ENCODE peak calls at places on chromosomes 12 and 14, in seven cellular contexts. One of them, this sample, is unnamed.

GRCh38 chr12:117968826-117969659 is at the start of gene KSR2:
- DNase-seq in H7: peak; percentile 97
- DNase-seq in sigmoid colon: peak; percentile 43
- DNase-seq in neural progenitor cell: peak; percentile 94
- DNase-seq in cardiac muscle cell: peak; percentile 15
- DNase-seq in skeletal muscle cell: no peak
- DNase-seq in A673: peak; percentile 63
- DNase-seq in this sample: peak; percentile 21

GRCh38 chr14:63893701-63894458 is 41.1 kb downstream of the SYNE2 start:
- DNase-seq in cardiac muscle cell: peak; percentile 98
- DNase-seq in A673: no peak
- DNase-seq in sigmoid colon: peak; percentile 86
- DNase-seq in skeletal muscle cell: peak; percentile 93
- DNase-seq in H7: no peak
- DNase-seq in neural progenitor cell: peak; percentile 34
- DNase-seq in this sample: peak; percentile 90

GRCh38 chr12:55073043-55074022 is 52.9 kb upstream of the OR9K2 start:
- DNase-seq in cardiac muscle cell: peak; percentile 82
- DNase-seq in skeletal muscle cell: peak; percentile 10
- DNase-seq in neural progenitor cell: peak; percentile 88
- DNase-seq in H7: peak; percentile 53
- DNase-seq in A673: peak; percentile 79
- DNase-seq in sigmoid colon: peak; percentile 79
- DNase-seq in this sample: peak; percentile 69

GRCh38 chr12:104515899-104516298 is 59.2 kb downstream of the CHST11 start:
- DNase-seq in skeletal muscle cell: no peak
- DNase-seq in sigmoid colon: no peak
- DNase-seq in H7: no peak
- DNase-seq in A673: no peak
- DNase-seq in neural progenitor cell: no peak
- DNase-seq in cardiac muscle cell: no peak
- DNase-seq in this sample: no peak

GRCh38 chr14:102540310-102541028 is 30.9 kb upstream of the ANKRD9 start:
- DNase-seq in A673: peak; percentile 91
- DNase-seq in neural progenitor cell: peak; percentile 23
- DNase-seq in H7: peak; percentile 67
- DNase-seq in skeletal muscle cell: peak; percentile 41
- DNase-seq in cardiac muscle cell: peak; percentile 91
- DNase-seq in sigmoid colon: no peak
- DNase-seq in this sample: no peak

GRCh38 chr12:14770495-14771313 is 32.6 kb downstream of the WBP11 start:
- DNase-seq in cardiac muscle cell: peak; percentile 95
- DNase-seq in A673: peak; percentile 95
- DNase-seq in neural progenitor cell: peak; percentile 90
- DNase-seq in skeletal muscle cell: peak; percentile 76
- DNase-seq in H7: peak; percentile 75
- DNase-seq in sigmoid colon: peak; percentile 97
- DNase-seq in this sample: peak; percentile 90

GRCh38 chr12:116288735-116289134 is 11.2 kb upstream of the MED13L start:
- DNase-seq in H7: no peak
- DNase-seq in skeletal muscle cell: no peak
- DNase-seq in cardiac muscle cell: no peak
- DNase-seq in neural progenitor cell: no peak
- DNase-seq in sigmoid colon: no peak
- DNase-seq in A673: no peak
- DNase-seq in this sample: no peak

GRCh38 chr12:60977966-60978365 is 1282.2 kb upstream of the USP15 start:
- DNase-seq in skeletal muscle cell: no peak
- DNase-seq in cardiac muscle cell: no peak
- DNase-seq in A673: peak; percentile 3
- DNase-seq in H7: no peak
- DNase-seq in sigmoid colon: no peak
- DNase-seq in neural progenitor cell: peak; percentile 69
- DNase-seq in this sample: no peak

GRCh38 chr12:63792333-63792732 is 12.6 kb downstream of the RXYLT1 start:
- DNase-seq in skeletal muscle cell: no peak
- DNase-seq in sigmoid colon: no peak
- DNase-seq in cardiac muscle cell: no peak
- DNase-seq in H7: no peak
- DNase-seq in neural progenitor cell: no peak
- DNase-seq in A673: no peak
- DNase-seq in this sample: no peak

GRCh38 chr14:38079268-38079667 is 128.4 kb upstream of the SSTR1 start:
- DNase-seq in cardiac muscle cell: no peak
- DNase-seq in skeletal muscle cell: no peak
- DNase-seq in H7: no peak
- DNase-seq in neural progenitor cell: no peak
- DNase-seq in sigmoid colon: no peak
- DNase-seq in A673: no peak
- DNase-seq in this sample: peak; percentile 64

GRCh38 chr12:69388371-69388770 is 28.8 kb downstream of the YEATS4 start:
- DNase-seq in A673: peak; percentile 55
- DNase-seq in sigmoid colon: no peak
- DNase-seq in skeletal muscle cell: peak; percentile 25
- DNase-seq in neural progenitor cell: no peak
- DNase-seq in cardiac muscle cell: peak; percentile 81
- DNase-seq in H7: no peak
- DNase-seq in this sample: peak; percentile 77

GRCh38 chr12:52672321-52672933 is 7.8 kb downstream of the KRT1 start:
- DNase-seq in A673: no peak
- DNase-seq in neural progenitor cell: no peak
- DNase-seq in sigmoid colon: no peak
- DNase-seq in skeletal muscle cell: no peak
- DNase-seq in H7: no peak
- DNase-seq in cardiac muscle cell: no peak
- DNase-seq in this sample: no peak

GRCh38 chr12:77152623-77153193 is 87.3 kb upstream of the E2F7 start:
- DNase-seq in cardiac muscle cell: peak; percentile 73
- DNase-seq in neural progenitor cell: peak; percentile 63
- DNase-seq in sigmoid colon: no peak
- DNase-seq in H7: peak; percentile 2
- DNase-seq in A673: peak; percentile 47
- DNase-seq in skeletal muscle cell: peak; percentile 25
- DNase-seq in this sample: peak; percentile 63

GRCh38 chr12:60235261-60235660 is 639.4 kb downstream of the SLC16A7 start:
- DNase-seq in sigmoid colon: no peak
- DNase-seq in A673: no peak
- DNase-seq in cardiac muscle cell: no peak
- DNase-seq in neural progenitor cell: no peak
- DNase-seq in H7: no peak
- DNase-seq in skeletal muscle cell: no peak
- DNase-seq in this sample: no peak

GRCh38 chr12:27564612-27565213 is 40.7 kb downstream of the PPFIBP1 start:
- DNase-seq in H7: no peak
- DNase-seq in neural progenitor cell: peak; percentile 35
- DNase-seq in A673: peak; percentile 45
- DNase-seq in cardiac muscle cell: no peak
- DNase-seq in skeletal muscle cell: no peak
- DNase-seq in sigmoid colon: no peak
- DNase-seq in this sample: no peak

GRCh38 chr14:29235991-29236390 is 469.4 kb downstream of the FOXG1 start:
- DNase-seq in sigmoid colon: no peak
- DNase-seq in skeletal muscle cell: no peak
- DNase-seq in H7: no peak
- DNase-seq in cardiac muscle cell: peak; percentile 15
- DNase-seq in A673: no peak
- DNase-seq in neural progenitor cell: no peak
- DNase-seq in this sample: no peak

GRCh38 chr14:68627050-68627867 is 165.6 kb downstream of the ZFP36L1 start:
- DNase-seq in skeletal muscle cell: no peak
- DNase-seq in cardiac muscle cell: no peak
- DNase-seq in neural progenitor cell: no peak
- DNase-seq in sigmoid colon: no peak
- DNase-seq in A673: no peak
- DNase-seq in H7: no peak
- DNase-seq in this sample: no peak

GRCh38 chr12:100267603-100268281 is 765 bp downstream of the SCYL2 start:
- DNase-seq in cardiac muscle cell: peak; percentile 36
- DNase-seq in skeletal muscle cell: no peak
- DNase-seq in sigmoid colon: no peak
- DNase-seq in H7: peak; percentile 48
- DNase-seq in A673: peak; percentile 17
- DNase-seq in neural progenitor cell: peak; percentile 68
- DNase-seq in this sample: peak; percentile 38

GRCh38 chr14:93939304-93940229 is 12.4 kb downstream of the FAM181A start:
- DNase-seq in neural progenitor cell: peak; percentile 93
- DNase-seq in H7: peak; percentile 99
- DNase-seq in A673: peak; percentile 70
- DNase-seq in skeletal muscle cell: no peak
- DNase-seq in cardiac muscle cell: peak; percentile 76
- DNase-seq in sigmoid colon: peak; percentile 91
- DNase-seq in this sample: peak; percentile 55

GRCh38 chr14:95134304-95134933 is 22.9 kb downstream of the DICER1 start:
- DNase-seq in cardiac muscle cell: peak; percentile 39
- DNase-seq in A673: no peak
- DNase-seq in neural progenitor cell: no peak
- DNase-seq in sigmoid colon: no peak
- DNase-seq in H7: no peak
- DNase-seq in skeletal muscle cell: no peak
- DNase-seq in this sample: no peak

DNA sequence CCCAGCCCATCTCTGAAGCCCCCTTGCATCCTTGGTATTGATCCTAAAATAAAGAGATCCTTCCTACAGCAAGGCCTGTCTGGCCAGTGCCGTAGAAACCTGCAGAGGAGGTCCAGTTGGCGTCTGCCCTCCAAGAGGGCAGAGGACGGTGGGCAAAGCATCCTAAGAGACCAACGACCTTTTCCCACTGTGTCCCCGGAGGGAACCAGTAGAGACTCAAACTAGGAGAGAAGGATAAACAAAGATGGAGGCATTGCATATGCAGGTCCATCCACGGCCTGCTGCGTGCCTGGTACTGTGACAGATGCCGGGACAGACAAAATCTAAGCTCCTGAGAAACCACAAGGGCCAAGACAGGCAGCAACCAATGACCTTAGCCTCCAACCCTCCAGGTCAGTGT is 3.8 kb downstream of the NCKAP5L start:
- DNase-seq in sigmoid colon: no peak
- DNase-seq in skeletal muscle cell: no peak
- DNase-seq in cardiac muscle cell: no peak
- DNase-seq in A673: no peak
- DNase-seq in neural progenitor cell: no peak
- DNase-seq in H7: no peak
- DNase-seq in this sample: no peak
- H3K4me3 ChIP-seq in sigmoid colon: no peak overlapping the region
- H3K4me3 ChIP-seq in skeletal muscle cell: no peak overlapping the region
- H3K4me3 ChIP-seq in cardiac muscle cell: no peak overlapping the region
- H3K4me3 ChIP-seq in A673: no peak overlapping the region
- H3K4me3 ChIP-seq in neural progenitor cell: no peak overlapping the region
- H3K4me3 ChIP-seq in H7: no peak overlapping the region
- H3K4me3 ChIP-seq in this sample: no peak overlapping the region

GRCh38 chr14:73814158-73814557 is 37.5 kb upstream of the PTGR2 start:
- DNase-seq in neural progenitor cell: no peak
- DNase-seq in H7: no peak
- DNase-seq in cardiac muscle cell: peak; percentile 37
- DNase-seq in A673: no peak
- DNase-seq in skeletal muscle cell: no peak
- DNase-seq in sigmoid colon: no peak
- DNase-seq in this sample: no peak
- H3K4me3 ChIP-seq in neural progenitor cell: no peak overlapping the region
- H3K4me3 ChIP-seq in H7: no peak overlapping the region
- H3K4me3 ChIP-seq in cardiac muscle cell: no peak overlapping the region
- H3K4me3 ChIP-seq in A673: no peak overlapping the region
- H3K4me3 ChIP-seq in skeletal muscle cell: no peak overlapping the region
- H3K4me3 ChIP-seq in sigmoid colon: no peak overlapping the region
- H3K4me3 ChIP-seq in this sample: no peak overlapping the region

GRCh38 chr12:6961695-6962284 is 8.7 kb downstream of the PHB2 start:
- DNase-seq in H7: peak; percentile 92
- DNase-seq in sigmoid colon: peak; percentile 89
- DNase-seq in cardiac muscle cell: peak; percentile 81
- DNase-seq in skeletal muscle cell: no peak
- DNase-seq in neural progenitor cell: peak; percentile 89
- DNase-seq in A673: peak; percentile 97
- DNase-seq in this sample: peak; percentile 72
- H3K4me3 ChIP-seq in H7: peak overlapping the region; percentile 49
- H3K4me3 ChIP-seq in sigmoid colon: peak overlapping the region; percentile 11
- H3K4me3 ChIP-seq in cardiac muscle cell: no peak overlapping the region
- H3K4me3 ChIP-seq in skeletal muscle cell: peak overlapping the region; percentile 21
- H3K4me3 ChIP-seq in neural progenitor cell: peak overlapping the region; percentile 18
- H3K4me3 ChIP-seq in A673: peak overlapping the region; percentile 35
- H3K4me3 ChIP-seq in this sample: peak overlapping the region; percentile 33

GRCh38 chr14:36316131-36316530 is 4.3 kb downstream of the MBIP start:
- DNase-seq in sigmoid colon: no peak
- DNase-seq in A673: peak; percentile 42
- DNase-seq in cardiac muscle cell: no peak
- DNase-seq in neural progenitor cell: no peak
- DNase-seq in skeletal muscle cell: no peak
- DNase-seq in H7: no peak
- DNase-seq in this sample: no peak
- H3K4me3 ChIP-seq in sigmoid colon: no peak overlapping the region
- H3K4me3 ChIP-seq in A673: no peak overlapping the region
- H3K4me3 ChIP-seq in cardiac muscle cell: no peak overlapping the region
- H3K4me3 ChIP-seq in neural progenitor cell: no peak overlapping the region
- H3K4me3 ChIP-seq in skeletal muscle cell: no peak overlapping the region
- H3K4me3 ChIP-seq in H7: no peak overlapping the region
- H3K4me3 ChIP-seq in this sample: no peak overlapping the region

GRCh38 chr14:81516941-81517797 is 16.5 kb downstream of the SEL1L start:
- DNase-seq in cardiac muscle cell: peak; percentile 87
- DNase-seq in H7: peak; percentile 8
- DNase-seq in skeletal muscle cell: peak; percentile 28
- DNase-seq in sigmoid colon: peak; percentile 74
- DNase-seq in A673: no peak
- DNase-seq in neural progenitor cell: peak; percentile 32
- DNase-seq in this sample: peak; percentile 62
- H3K4me3 ChIP-seq in cardiac muscle cell: no peak overlapping the region
- H3K4me3 ChIP-seq in H7: no peak overlapping the region
- H3K4me3 ChIP-seq in skeletal muscle cell: no peak overlapping the region
- H3K4me3 ChIP-seq in sigmoid colon: no peak overlapping the region
- H3K4me3 ChIP-seq in A673: no peak overlapping the region
- H3K4me3 ChIP-seq in neural progenitor cell: no peak overlapping the region
- H3K4me3 ChIP-seq in this sample: no peak overlapping the region

DNA sequence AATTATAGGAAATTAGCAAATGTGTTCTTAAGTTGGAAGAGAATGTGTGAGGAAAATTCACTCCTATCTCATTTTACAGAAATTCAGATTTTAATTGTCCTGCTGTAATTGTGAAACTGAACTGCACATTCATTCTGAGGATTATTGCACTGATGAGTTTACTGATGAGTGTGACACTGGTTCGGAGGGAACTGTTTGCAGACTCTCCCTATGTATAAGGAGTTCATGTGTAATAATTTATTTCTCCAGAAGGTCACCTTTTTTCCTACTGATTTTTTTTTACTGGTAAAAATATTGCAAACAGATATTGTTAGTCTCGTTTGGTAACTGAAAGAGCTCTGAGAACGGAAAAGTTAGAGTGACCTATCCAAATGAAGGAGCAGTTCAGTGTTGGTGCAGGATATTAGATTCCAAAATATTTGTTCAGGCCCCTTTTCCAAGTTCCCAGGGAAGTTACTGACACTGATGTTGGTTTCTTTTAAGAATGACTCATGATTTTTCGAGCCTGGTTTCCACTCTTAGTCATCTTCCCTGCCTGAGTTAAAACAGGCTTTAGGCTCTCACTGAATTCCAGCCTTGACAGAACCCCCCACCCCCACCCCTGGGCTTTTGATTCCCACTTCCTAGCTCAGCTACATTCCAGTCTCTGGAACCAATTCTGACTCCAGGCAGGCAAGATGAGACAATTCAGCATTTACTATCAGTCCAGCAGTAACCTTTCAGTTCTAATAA is 18.4 kb downstream of the ANO6 start:
- DNase-seq in H7: peak; percentile 51
- DNase-seq in skeletal muscle cell: peak; percentile 96
- DNase-seq in neural progenitor cell: peak; percentile 61
- DNase-seq in cardiac muscle cell: peak; percentile 97
- DNase-seq in sigmoid colon: peak; percentile 71
- DNase-seq in A673: peak; percentile 85
- DNase-seq in this sample: peak; percentile 98
- H3K4me3 ChIP-seq in H7: no peak overlapping the region
- H3K4me3 ChIP-seq in skeletal muscle cell: peak overlapping the region; percentile 16
- H3K4me3 ChIP-seq in neural progenitor cell: no peak overlapping the region
- H3K4me3 ChIP-seq in cardiac muscle cell: peak overlapping the region; percentile 5
- H3K4me3 ChIP-seq in sigmoid colon: no peak overlapping the region
- H3K4me3 ChIP-seq in A673: no peak overlapping the region
- H3K4me3 ChIP-seq in this sample: peak overlapping the region; percentile 32

GRCh38 chr14:87629788-87630187 is 363.2 kb downstream of the GALC start:
- DNase-seq in skeletal muscle cell: no peak
- DNase-seq in sigmoid colon: no peak
- DNase-seq in H7: no peak
- DNase-seq in cardiac muscle cell: no peak
- DNase-seq in A673: no peak
- DNase-seq in neural progenitor cell: peak; percentile 13
- DNase-seq in this sample: no peak
- H3K4me3 ChIP-seq in skeletal muscle cell: no peak overlapping the region
- H3K4me3 ChIP-seq in sigmoid colon: no peak overlapping the region
- H3K4me3 ChIP-seq in H7: no peak overlapping the region
- H3K4me3 ChIP-seq in cardiac muscle cell: no peak overlapping the region
- H3K4me3 ChIP-seq in A673: no peak overlapping the region
- H3K4me3 ChIP-seq in neural progenitor cell: no peak overlapping the region
- H3K4me3 ChIP-seq in this sample: no peak overlapping the region

This sample was measured in AG10803.